ENCODE peak calls at places on chromosomes 6 and 20, in six cellular contexts. U is HepG2, R is stomach, B is SK-N-SH, A is Panc1, O is breast epithelium. N is an unnamed sample.

GRCh38 chr6:21501815-21502214 is 91.7 kb upstream of the SOX4 start:
- DNase-seq in U (no peak), R (no peak), B (no peak), O (no peak), A (no peak), N (no peak)

GRCh38 chr6:8506123-8506522 is 70.8 kb upstream of the SLC35B3 start:
- DNase-seq in B (no peak), R (no peak), O (no peak), U (no peak), A (no peak), N (no peak)

GRCh38 chr20:4956200-4956810 is 45.0 kb downstream of the SLC23A2 start:
- DNase-seq in R (no peak), U (peak), A (peak), B (peak), O (no peak), N (peak)

GRCh38 chr20:49345538-49345937 is 67.7 kb upstream of the ZNFX1 start:
- DNase-seq in U (no peak), O (peak), A (no peak), B (no peak), R (no peak), N (no peak)

GRCh38 chr6:61711849-61712248 is 574.2 kb downstream of the KHDRBS2 start:
- DNase-seq in U (no peak), B (no peak), A (no peak), R (no peak), O (no peak), N (no peak)

GRCh38 chr6:34205466-34205865 is 31.2 kb upstream of the HMGA1 start:
- DNase-seq in U (no peak), B (no peak), R (no peak), O (no peak), A (no peak), N (no peak)

GRCh38 chr6:141105481-141105880 is 1027.2 kb upstream of the GJE1 start:
- DNase-seq in O (no peak), R (no peak), A (no peak), U (no peak), B (no peak), N (no peak)

GRCh38 chr20:8639112-8639778 is 429.6 kb upstream of the PLCB4 start:
- DNase-seq in R (no peak), A (no peak), U (no peak), O (no peak), B (peak), N (no peak)

GRCh38 chr6:109050012-109050411 is 44.6 kb downstream of the SESN1 start:
- DNase-seq in R (no peak), A (no peak), B (no peak), O (no peak), U (peak), N (no peak)

GRCh38 chr6:107064579-107065065 is 36.6 kb downstream of the MTRES1 start:
- DNase-seq in O (no peak), A (no peak), R (peak), U (peak), B (no peak), N (no peak)

GRCh38 chr6:107068691-107069630 is 41.0 kb downstream of the MTRES1 start:
- DNase-seq in A (no peak), B (no peak), U (no peak), R (no peak), O (no peak), N (no peak)

GRCh38 chr6:107070686-107071085 is 42.7 kb downstream of the MTRES1 start:
- DNase-seq in A (no peak), R (no peak), O (no peak), U (no peak), B (no peak), N (no peak)

GRCh38 chr6:107066697-107067659 is 39.0 kb downstream of the MTRES1 start:
- DNase-seq in U (no peak), R (no peak), A (no peak), B (no peak), O (no peak), N (no peak)

GRCh38 chr6:107069631-107070548 is 41.9 kb downstream of the MTRES1 start:
- DNase-seq in R (no peak), U (no peak), B (no peak), A (no peak), O (no peak), N (no peak)
- TF ChIP-seq POLR2AphosphoS5 in R (no peak), U (no peak), B (no peak), A (no peak), O (no peak), N (no peak)

DNA sequence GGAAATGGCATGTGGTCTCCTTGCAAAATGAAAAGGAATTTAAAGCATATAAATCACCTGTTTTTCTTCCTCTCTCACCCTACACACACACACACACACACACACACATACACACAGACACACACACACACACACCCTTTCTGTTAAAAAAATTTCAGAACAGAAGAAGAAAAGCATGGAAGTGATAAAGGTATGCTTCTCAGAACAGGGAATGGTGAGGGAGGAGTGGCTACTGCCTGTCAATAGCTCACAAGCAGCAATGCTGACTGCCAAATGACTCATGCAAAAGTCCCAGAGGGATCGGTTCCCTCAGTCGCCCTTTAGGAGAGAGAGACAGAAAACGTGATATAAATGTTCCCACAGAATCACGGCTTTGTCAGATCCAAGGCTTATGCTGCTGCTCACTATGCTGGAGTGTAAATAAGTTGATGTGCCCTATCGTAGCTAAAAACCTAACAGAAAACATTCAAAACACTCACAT is 102.7 kb downstream of the IBTK start:
- DNase-seq in B (peak), A (peak), O (peak), U (peak), R (peak), N (peak)
- TF ChIP-seq POLR2AphosphoS5 in B (no peak), A (no peak), O (no peak), U (no peak), R (no peak), N (peak)

GRCh38 chr20:31767805-31768204 is 28.7 kb downstream of the TPX2 start:
- DNase-seq in U (no peak), O (no peak), R (no peak), A (no peak), B (no peak), N (no peak)
- TF ChIP-seq POLR2AphosphoS5 in U (no peak), O (no peak), R (no peak), A (no peak), B (no peak), N (no peak)

DNA sequence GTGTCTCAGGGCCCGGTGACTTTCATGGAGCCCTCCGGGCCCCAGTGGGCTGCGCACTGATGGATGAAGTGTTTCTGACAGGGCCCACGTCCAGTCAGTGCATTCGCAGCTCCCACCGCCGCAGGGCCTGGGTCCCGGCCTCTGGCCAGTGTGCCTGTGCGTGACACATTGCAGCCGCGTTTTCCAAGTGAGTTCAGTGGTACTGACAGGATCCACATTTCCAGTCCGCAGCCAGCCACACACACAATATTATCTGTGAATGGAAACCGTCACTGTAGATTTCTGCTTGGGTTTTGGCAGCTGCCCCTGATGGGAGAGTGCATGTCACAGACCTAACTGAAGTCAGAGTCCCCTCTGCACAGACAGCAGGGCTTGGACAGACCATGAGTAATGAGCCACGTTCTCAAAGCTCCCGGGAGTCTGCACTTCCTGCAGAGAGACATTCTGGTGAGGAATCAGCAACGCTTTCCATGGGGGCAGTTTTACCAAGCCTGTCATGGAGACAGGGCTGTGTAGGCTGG is 171.4 kb downstream of the MYLK4 start:
- DNase-seq in U (no peak), R (no peak), A (no peak), B (peak), O (no peak), N (no peak)
- TF ChIP-seq POLR2AphosphoS5 in U (no peak), R (no peak), A (no peak), B (no peak), O (no peak), N (no peak)

GRCh38 chr20:46458891-46459750 is 52.7 kb upstream of the ELMO2 start:
- DNase-seq in R (peak), U (no peak), O (peak), B (peak), A (no peak), N (no peak)

GRCh38 chr20:46456255-46457028 is 50.0 kb upstream of the ELMO2 start:
- DNase-seq in O (no peak), B (no peak), R (no peak), U (no peak), A (no peak), N (no peak)

DNA sequence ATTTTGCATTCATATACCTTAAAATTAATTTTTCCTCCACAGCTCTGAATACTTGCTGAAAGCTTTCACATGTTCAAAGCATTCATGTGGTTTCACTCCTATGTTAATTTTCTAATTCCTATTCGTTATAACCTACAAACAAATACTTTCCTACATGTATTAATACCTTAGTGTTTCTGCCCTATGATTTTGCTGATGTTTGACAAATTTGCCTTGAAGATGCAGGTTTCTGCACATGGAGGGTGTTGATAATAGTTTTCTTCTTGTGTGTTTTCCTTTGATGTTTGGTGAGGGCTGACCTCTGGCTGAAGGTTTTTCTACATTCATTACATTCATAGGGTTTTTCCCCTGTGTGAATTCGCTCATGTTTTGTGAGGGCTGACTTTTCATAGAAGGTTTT is 49.3 kb upstream of the ELMO2 start:
- DNase-seq in B (no peak), R (no peak), U (no peak), A (no peak), O (no peak), N (no peak)
- TF ChIP-seq POLR2AphosphoS5 in B (no peak), R (no peak), U (no peak), A (no peak), O (no peak), N (no peak)

GRCh38 chr6:157825243-157825904 is 2.3 kb downstream of the SNX9 start:
- DNase-seq in O (no peak), B (no peak), R (no peak), A (peak), U (peak), N (no peak)

GRCh38 chr6:157823523-157824370 is 701 bp downstream of the SNX9 start:
- DNase-seq in R (peak), O (peak), U (peak), A (peak), B (peak), N (peak)

GRCh38 chr6:157821342-157822033 is 1.6 kb upstream of the SNX9 start:
- DNase-seq in B (no peak), A (no peak), U (no peak), O (no peak), R (no peak), N (no peak)

GRCh38 chr6:157822221-157823000 is 635 bp upstream of the SNX9 start:
- DNase-seq in B (no peak), R (no peak), O (no peak), U (no peak), A (no peak), N (no peak)

DNA sequence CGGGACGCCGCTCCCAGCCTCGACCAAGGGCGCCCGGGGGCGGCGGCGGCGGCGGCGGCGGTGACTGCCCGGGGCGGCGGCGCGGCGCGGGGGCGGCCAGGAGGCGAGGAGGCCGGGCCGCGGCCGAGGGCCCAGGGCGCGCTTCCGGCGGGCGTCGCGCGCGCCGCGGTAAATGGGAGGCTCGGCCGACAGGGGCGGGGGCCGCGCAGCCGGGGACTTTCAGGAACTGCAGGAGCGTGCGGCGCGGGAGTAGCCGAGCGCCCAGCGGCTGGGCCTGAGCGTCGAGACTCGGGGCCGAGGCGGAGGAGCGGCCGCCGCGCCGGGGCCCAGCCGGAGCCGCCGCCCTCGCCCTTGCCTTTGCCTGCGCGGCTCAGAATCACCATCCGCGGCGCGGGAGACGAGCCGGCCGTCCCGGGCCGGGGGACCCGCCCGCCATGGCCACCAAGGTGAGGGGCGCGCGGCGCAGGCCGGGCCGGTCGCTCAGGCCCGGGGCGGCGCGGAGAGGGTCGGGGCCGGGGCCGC is at the start of gene SNX9:
- DNase-seq in B (peak), U (peak), R (peak), O (peak), A (no peak), N (peak)
- TF ChIP-seq POLR2AphosphoS5 in B (peak), U (no peak), R (peak), O (no peak), A (peak), N (peak)

DNA sequence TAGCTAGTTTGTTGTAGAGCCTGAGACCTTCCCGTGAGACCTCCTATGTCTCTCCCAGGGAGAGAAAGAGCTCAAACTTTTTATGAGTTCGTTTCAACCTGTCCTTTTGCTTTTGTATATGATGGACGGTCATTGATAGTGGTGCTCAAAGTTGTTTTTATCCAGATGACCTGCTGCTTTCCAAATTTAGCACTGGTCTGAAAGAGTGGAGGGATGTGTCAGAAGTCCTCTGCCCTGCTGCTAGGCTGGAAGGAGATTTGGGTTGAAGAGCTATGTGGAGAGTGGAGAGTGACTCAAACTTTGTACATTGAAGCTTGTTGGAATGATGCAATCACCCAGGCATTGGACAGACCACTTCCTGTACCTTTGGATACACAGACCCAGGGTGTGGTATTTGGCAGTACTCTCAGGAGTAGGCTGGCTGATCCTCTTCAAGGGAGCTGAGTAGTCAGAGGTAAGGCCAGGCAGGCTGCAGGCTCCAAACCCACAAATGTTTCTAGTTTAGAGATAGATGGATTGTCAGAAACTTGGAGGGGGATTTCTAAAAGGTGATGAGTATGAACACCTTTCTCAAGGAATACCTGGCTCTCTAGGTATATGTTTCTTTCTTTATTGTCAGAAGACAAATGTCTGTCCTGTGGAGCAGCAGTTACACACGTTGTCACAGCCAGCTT is 49.4 kb upstream of the RREB1 start:
- DNase-seq in O (peak), A (peak), U (peak), B (no peak), R (peak), N (peak)
- TF ChIP-seq POLR2AphosphoS5 in O (peak), A (no peak), U (no peak), B (no peak), R (no peak), N (peak)

GRCh38 chr6:36130672-36131516 is 581 bp downstream of the MAPK13 start:
- DNase-seq in A (no peak), U (peak), O (no peak), R (peak), B (no peak), N (peak)
- TF ChIP-seq POLR2AphosphoS5 in A (no peak), U (peak), O (peak), R (no peak), B (no peak), N (peak)

GRCh38 chr6:168968228-168968627 is 285.4 kb downstream of the THBS2 start:
- DNase-seq in O (peak), U (peak), B (no peak), R (no peak), A (no peak), N (no peak)
- TF ChIP-seq POLR2AphosphoS5 in O (peak), U (no peak), B (no peak), R (peak), A (no peak), N (no peak)

DNA sequence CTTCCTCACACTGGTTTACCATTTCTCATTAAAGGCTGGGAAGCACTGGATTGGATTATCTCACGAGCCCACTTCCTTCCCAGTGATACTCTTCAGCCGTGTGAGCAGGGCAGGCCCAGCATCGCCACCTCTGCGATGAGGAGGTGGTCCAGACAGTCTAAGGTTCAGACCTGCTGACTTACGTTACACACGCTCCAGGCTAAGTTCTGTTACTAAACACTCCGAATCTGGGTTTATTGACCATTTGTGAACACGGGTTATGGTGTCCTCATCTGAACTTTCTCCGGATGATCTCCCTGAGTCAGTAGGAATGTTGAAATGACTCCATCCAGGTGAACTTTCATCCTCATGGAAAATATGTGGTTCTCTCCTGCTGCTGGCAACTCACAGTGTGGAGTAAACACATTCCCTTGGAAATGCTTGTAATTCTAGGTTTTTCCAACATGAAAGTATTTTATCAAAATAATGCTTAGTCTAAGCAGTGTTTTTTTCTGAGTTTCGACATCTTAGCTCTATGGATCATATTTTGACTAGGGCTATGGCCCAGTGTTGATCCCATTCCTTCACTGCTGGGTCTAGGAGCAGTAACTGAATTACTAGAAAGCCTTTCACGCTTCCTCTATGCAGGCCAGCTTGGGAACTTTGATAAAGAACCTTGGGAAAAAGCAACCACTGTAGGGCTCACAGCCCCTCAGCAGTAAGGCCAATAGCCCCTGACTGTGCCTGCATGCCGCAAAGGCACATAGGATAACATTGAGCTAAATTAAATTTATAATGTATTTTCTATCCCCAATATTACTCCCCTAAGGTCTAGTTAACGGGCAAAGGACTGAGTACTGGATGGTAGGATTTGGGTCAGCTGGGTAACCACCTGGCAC is 37.7 kb upstream of the PXDC1 start:
- DNase-seq in O (no peak), B (no peak), R (no peak), U (peak), A (no peak), N (no peak)
- TF ChIP-seq POLR2AphosphoS5 in O (no peak), B (no peak), R (no peak), U (peak), A (no peak), N (no peak)

N was measured in HCT116.